ENCODE peak calls at places on chromosomes 5 and 9, in ten cellular contexts. C is astrocyte of the spinal cord, X is esophagus squamous epithelium, Z is aorta, R is GM12865, B is AG09309, L is adipocyte, P is H7, Y is Peyer's patch, D is stomach. E is an unnamed sample.

GRCh38 chr5:97629281-97629680 is 446.2 kb upstream of the RIOK2 start:
- DNase-seq in L (peak), Y (no peak), R (no peak), C (peak), P (no peak), B (peak), Z (peak), D (no peak), X (no peak), E (peak)

GRCh38 chr9:81071108-81071507 is 618.2 kb downstream of the TLE1 start:
- DNase-seq in Y (no peak), C (no peak), D (no peak), X (no peak), Z (no peak), P (no peak), B (no peak), R (no peak), L (no peak), E (no peak)

GRCh38 chr5:53053364-53053763 is 56.2 kb downstream of the MOCS2 start:
- DNase-seq in Y (no peak), B (no peak), L (no peak), D (no peak), R (no peak), P (no peak), C (no peak), Z (no peak), X (no peak), E (no peak)

GRCh38 chr9:2559212-2560152 is 62.1 kb upstream of the VLDLR start:
- DNase-seq in L (peak), Y (peak), D (peak), B (peak), R (no peak), X (no peak), Z (peak), C (peak), P (no peak), E (no peak)

GRCh38 chr5:73454379-73455036 is 5.9 kb upstream of the FOXD1 start:
- DNase-seq in Z (no peak), B (no peak), R (peak), P (peak), Y (peak), D (peak), C (peak), L (peak), X (no peak), E (no peak)

GRCh38 chr5:89756955-89757354 is 652.6 kb downstream of the CETN3 start:
- DNase-seq in X (no peak), D (no peak), Y (no peak), Z (no peak), B (no peak), R (no peak), C (peak), L (peak), P (no peak), E (no peak)

GRCh38 chr5:96733771-96734498 is 71.8 kb downstream of the CAST start:
- DNase-seq in Z (no peak), P (peak), L (no peak), Y (no peak), D (no peak), C (peak), B (no peak), X (no peak), R (no peak), E (no peak)

GRCh38 chr9:88949425-88949824 is 41.8 kb upstream of the S1PR3 start:
- DNase-seq in C (peak), X (no peak), L (peak), Y (no peak), D (peak), B (no peak), P (no peak), Z (no peak), R (no peak), E (no peak)

GRCh38 chr5:101260857-101261256 is 357.8 kb upstream of the ST8SIA4 start:
- DNase-seq in P (no peak), Z (no peak), B (no peak), D (no peak), C (no peak), Y (no peak), L (no peak), R (no peak), X (no peak), E (no peak)

GRCh38 chr9:127980056-127980705 is 608 bp downstream of the EEIG1 start:
- DNase-seq in R (peak), P (peak), Z (peak), D (peak), X (no peak), B (no peak), Y (peak), L (peak), C (peak), E (no peak)

GRCh38 chr9:26459959-26460358 is 432.6 kb downstream of the CAAP1 start:
- DNase-seq in X (no peak), C (no peak), R (no peak), L (no peak), D (no peak), Z (no peak), P (no peak), Y (no peak), B (no peak), E (no peak)

GRCh38 chr9:124852829-124853531 is at the start of gene WDR38:
- DNase-seq in L (peak), D (peak), Y (peak), Z (peak), R (peak), X (no peak), B (no peak), C (peak), P (peak), E (no peak)

GRCh38 chr9:91151014-91151740 is 210.5 kb downstream of the AUH start:
- DNase-seq in C (peak), L (peak), Y (peak), R (peak), D (no peak), P (no peak), X (no peak), B (peak), Z (no peak), E (no peak)

GRCh38 chr5:50564079-50564478 is 102.4 kb upstream of the PARP8 start:
- DNase-seq in D (no peak), L (no peak), C (no peak), B (no peak), P (no peak), Z (no peak), X (no peak), Y (no peak), R (peak), E (no peak)

GRCh38 chr5:60334281-60334713 is 365.7 kb downstream of the DEPDC1B start:
- DNase-seq in Z (peak), B (peak), R (no peak), C (peak), L (peak), X (no peak), Y (no peak), P (no peak), D (no peak), E (no peak)

GRCh38 chr5:172283862-172284274 is 304 bp upstream of the UBTD2 start:
- DNase-seq in Z (peak), L (peak), B (no peak), P (peak), D (peak), X (no peak), Y (peak), C (peak), R (peak), E (peak)

GRCh38 chr5:85602843-85603242 is 1014.9 kb upstream of the COX7C start:
- DNase-seq in D (no peak), Z (no peak), X (no peak), B (no peak), R (no peak), L (no peak), P (no peak), C (no peak), Y (no peak), E (no peak)

GRCh38 chr5:178227138-178227659 is 5.4 kb downstream of the PHYKPL start:
- DNase-seq in L (no peak), D (no peak), R (no peak), Z (no peak), Y (no peak), B (no peak), C (peak), X (no peak), P (no peak), E (no peak)

GRCh38 chr5:152532714-152533113 is 127.6 kb upstream of the NMUR2 start:
- DNase-seq in D (no peak), L (peak), Y (no peak), X (no peak), R (peak), P (no peak), Z (no peak), C (peak), B (peak), E (no peak)

GRCh38 chr5:128105203-128105602 is 21.6 kb downstream of the SLC12A2 start:
- DNase-seq in P (no peak), X (no peak), Y (no peak), L (no peak), Z (no peak), D (no peak), B (no peak), C (no peak), R (no peak), E (no peak)

GRCh38 chr5:97071101-97071500 is 71.3 kb downstream of the LIX1 start:
- DNase-seq in D (no peak), L (no peak), X (no peak), C (peak), B (peak), Y (no peak), P (no peak), Z (no peak), R (no peak), E (no peak)

GRCh38 chr9:108151161-108151586 is 661.6 kb upstream of the KLF4 start:
- DNase-seq in L (peak), D (no peak), C (peak), Y (no peak), P (no peak), Z (no peak), B (no peak), R (no peak), X (no peak), E (no peak)

GRCh38 chr5:50969207-50970145 is 303.0 kb downstream of the PARP8 start:
- DNase-seq in B (no peak), C (no peak), P (peak), Y (no peak), X (no peak), D (no peak), Z (peak), L (no peak), R (no peak), E (no peak)

GRCh38 chr9:107732781-107733529 is 243.4 kb upstream of the KLF4 start:
- DNase-seq in D (peak), R (no peak), P (no peak), Y (peak), B (no peak), L (peak), X (no peak), C (peak), Z (no peak), E (no peak)

GRCh38 chr5:107849118-107849517 is 178.4 kb upstream of the EFNA5 start:
- DNase-seq in C (no peak), R (no peak), Z (no peak), Y (no peak), L (no peak), D (no peak), P (no peak), B (no peak), X (no peak), E (no peak)

GRCh38 chr5:115402822-115403577 is 106.5 kb upstream of the CCDC112 start:
- DNase-seq in Z (no peak), R (no peak), Y (no peak), L (peak), X (no peak), P (no peak), B (no peak), D (no peak), C (peak), E (no peak)

DNA sequence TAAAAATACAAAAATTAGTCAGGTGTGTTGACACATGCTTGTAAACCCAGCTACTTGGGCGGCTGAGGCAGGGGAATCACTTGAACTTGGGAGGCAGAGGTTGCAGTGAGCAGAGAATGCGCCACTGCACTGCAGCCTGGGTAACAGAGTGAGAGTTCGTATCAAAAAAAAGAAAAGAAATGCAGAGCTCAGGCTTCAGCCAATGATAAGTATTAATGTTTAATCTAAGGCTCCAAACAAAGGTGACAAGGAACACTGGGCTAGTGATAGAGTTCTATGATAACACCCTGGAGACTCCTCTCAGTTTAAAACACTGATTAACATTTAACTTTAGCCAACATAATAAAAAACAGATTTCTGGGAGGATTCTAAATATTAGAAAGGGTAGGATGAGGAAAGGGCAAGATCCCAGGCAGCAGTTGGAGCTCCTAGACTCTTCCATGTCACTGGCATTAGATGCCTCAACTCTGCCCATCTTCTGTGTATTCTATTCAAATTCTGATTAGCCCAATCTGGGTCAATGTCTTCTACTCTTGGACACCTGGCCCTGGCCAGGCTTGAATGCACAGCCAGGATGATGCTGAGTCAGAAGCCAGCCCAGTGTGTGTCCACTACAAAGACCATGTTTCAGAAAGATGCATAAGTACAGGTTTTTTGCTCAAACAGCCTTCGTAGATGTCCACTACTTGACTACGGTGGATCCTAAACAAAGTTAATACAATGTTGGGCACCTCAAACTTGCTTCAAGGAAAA is 91.0 kb upstream of the FAM169A start:
- DNase-seq in R (no peak), C (no peak), Z (no peak), D (no peak), Y (no peak), P (no peak), X (no peak), B (no peak), L (no peak), E (no peak)
- H3K4me3 ChIP-seq in R (no peak), C (no peak), Z (no peak), D (no peak), Y (no peak), P (no peak), X (no peak), B (no peak), L (no peak), E (no peak)

GRCh38 chr5:54520438-54520846 is 2.9 kb downstream of the SNX18 start:
- DNase-seq in R (no peak), P (no peak), Y (no peak), L (peak), Z (no peak), B (no peak), X (no peak), D (peak), C (peak), E (no peak)
- H3K4me3 ChIP-seq in R (no peak), P (peak), Y (peak), L (peak), Z (peak), B (peak), X (peak), D (peak), C (peak), E (peak)

GRCh38 chr5:136631176-136631575 is 265.8 kb upstream of the TRPC7 start:
- DNase-seq in Z (no peak), C (no peak), P (no peak), L (no peak), X (no peak), B (no peak), D (no peak), Y (no peak), R (no peak), E (no peak)
- H3K4me3 ChIP-seq in Z (no peak), C (no peak), P (no peak), L (no peak), X (no peak), B (no peak), D (no peak), Y (no peak), R (no peak), E (no peak)

GRCh38 chr5:94849821-94850736 is 231.6 kb downstream of the SLF1 start:
- DNase-seq in D (no peak), X (no peak), P (peak), L (peak), Y (no peak), B (peak), R (peak), C (peak), Z (no peak), E (no peak)
- H3K4me3 ChIP-seq in D (no peak), X (no peak), P (no peak), L (no peak), Y (no peak), B (no peak), R (no peak), C (no peak), Z (no peak), E (peak)

GRCh38 chr5:95063492-95063891 is 221.4 kb downstream of the MCTP1 start:
- DNase-seq in P (no peak), B (no peak), R (no peak), X (no peak), D (no peak), L (no peak), Z (no peak), C (no peak), Y (no peak), E (no peak)
- H3K4me3 ChIP-seq in P (no peak), B (no peak), R (no peak), X (no peak), D (no peak), L (no peak), Z (no peak), C (no peak), Y (no peak), E (no peak)

GRCh38 chr9:19101203-19101602 is 1.5 kb downstream of the HAUS6 start:
- DNase-seq in D (no peak), L (no peak), B (no peak), P (no peak), Z (no peak), R (no peak), X (no peak), Y (no peak), C (no peak), E (no peak)
- H3K4me3 ChIP-seq in D (no peak), L (peak), B (no peak), P (peak), Z (no peak), R (peak), X (no peak), Y (no peak), C (no peak), E (no peak)

E was measured in dorsolateral prefrontal cortex.